ENCODE peak calls at places on chromosomes 1 and 21, in four cellular contexts. Z is endothelial cell of umbilical vein, U is A549, P is K562. V is an unnamed sample.

GRCh38 chr1:225651376-225651871 is 1.5 kb downstream of the ENAH start:
- DNase-seq in Z (peak), U (peak), P (no peak), V (no peak)

GRCh38 chr1:153032677-153033308 is 1.8 kb downstream of the SPRR1B start:
- DNase-seq in Z (peak), U (peak), P (peak), V (peak)

GRCh38 chr1:89605692-89606091 is 27.2 kb upstream of the LRRC8C start:
- DNase-seq in Z (peak), U (no peak), P (no peak), V (no peak)

GRCh38 chr21:34983680-34984086 is 65.4 kb downstream of the RUNX1 start:
- DNase-seq in Z (peak), U (no peak), P (peak), V (peak)

GRCh38 chr1:30889506-30889905 is 19.1 kb downstream of the SDC3 start:
- DNase-seq in Z (no peak), U (no peak), P (no peak), V (no peak)

GRCh38 chr1:28296401-28297220 is 32.2 kb upstream of the MED18 start:
- DNase-seq in Z (no peak), U (peak), P (peak), V (no peak)

GRCh38 chr1:231162970-231163830 is 1.3 kb downstream of the TRIM67 start:
- DNase-seq in Z (no peak), U (no peak), P (no peak), V (no peak)

GRCh38 chr1:213871179-213871578 is 116.6 kb upstream of the PROX1 start:
- DNase-seq in Z (no peak), U (no peak), P (no peak), V (no peak)

GRCh38 chr1:153390938-153391710 is at the start of gene S100A8:
- DNase-seq in Z (no peak), U (no peak), P (no peak), V (peak)

GRCh38 chr1:244325056-244325764 is 126.5 kb downstream of the ADSS2 start:
- DNase-seq in Z (peak), U (no peak), P (no peak), V (peak)

GRCh38 chr1:240492832-240493440 is 119.0 kb downstream of the GREM2 start:
- DNase-seq in Z (no peak), U (peak), P (peak), V (no peak)

GRCh38 chr1:52585474-52585873 is 16.7 kb upstream of the GPX7 start:
- DNase-seq in Z (no peak), U (no peak), P (no peak), V (no peak)

GRCh38 chr1:161956097-161956496 is 67.6 kb downstream of the OLFML2B start:
- DNase-seq in Z (no peak), U (no peak), P (no peak), V (no peak)

GRCh38 chr1:32367912-32368635 is 5.7 kb downstream of the TSSK3 start:
- DNase-seq in Z (no peak), U (no peak), P (no peak), V (no peak)

GRCh38 chr1:54488065-54488750 is 59.8 kb upstream of the ACOT11 start:
- DNase-seq in Z (peak), U (peak), P (peak), V (peak)

GRCh38 chr1:205950826-205951549 is 7.7 kb upstream of the SLC26A9 start:
- DNase-seq in Z (no peak), U (no peak), P (no peak), V (peak)

GRCh38 chr1:29282924-29283803 is 46.8 kb downstream of the PTPRU start:
- DNase-seq in Z (peak), U (peak), P (peak), V (peak)

GRCh38 chr21:34941162-34941561 is 107.9 kb downstream of the RUNX1 start:
- DNase-seq in Z (no peak), U (no peak), P (no peak), V (no peak)

GRCh38 chr1:171595324-171595723 is 26.7 kb upstream of the MYOCOS start:
- DNase-seq in Z (no peak), U (no peak), P (no peak), V (no peak)

GRCh38 chr1:28246427-28246832 is 10.5 kb downstream of the ATP5IF1 start:
- DNase-seq in Z (peak), U (no peak), P (no peak), V (peak)

GRCh38 chr1:158117854-158118691 is 62.6 kb upstream of the CD1D start:
- DNase-seq in Z (peak), U (peak), P (peak), V (peak)

GRCh38 chr1:29311352-29312030 is 75.2 kb downstream of the PTPRU start:
- DNase-seq in Z (no peak), U (no peak), P (no peak), V (no peak)

GRCh38 chr1:171913385-171913784 is 72.1 kb downstream of the DNM3 start:
- DNase-seq in Z (peak), U (peak), P (no peak), V (no peak)

GRCh38 chr1:39902121-39902807 is 547 bp upstream of the MYCL start:
- DNase-seq in Z (no peak), U (peak), P (peak), V (peak)

GRCh38 chr1:176989023-176989422 is 175.5 kb downstream of the ASTN1 start:
- DNase-seq in Z (no peak), U (no peak), P (no peak), V (no peak)

GRCh38 chr1:119075614-119076013 is 64.8 kb downstream of the WARS2 start:
- DNase-seq in Z (no peak), U (no peak), P (no peak), V (no peak)

GRCh38 chr1:182111496-182111895 is 50.0 kb upstream of the ZNF648 start:
- DNase-seq in Z (no peak), U (no peak), P (no peak), V (no peak)

GRCh38 chr1:1599030-1599916 is 662 bp downstream of the FNDC10 start:
- DNase-seq in Z (no peak), U (no peak), P (peak), V (peak)

GRCh38 chr1:183694636-183695035 is 41.5 kb upstream of the APOBEC4 start:
- DNase-seq in Z (no peak), U (no peak), P (no peak), V (no peak)

GRCh38 chr1:161824618-161825017 is 58.5 kb downstream of the ATF6 start:
- DNase-seq in Z (no peak), U (no peak), P (no peak), V (no peak)

GRCh38 chr1:156860113-156860638 is 489 bp upstream of the NTRK1 start:
- DNase-seq in Z (peak), U (peak), P (peak), V (peak)

GRCh38 chr1:187261637-187262036 is 432.9 kb downstream of the PLA2G4A start:
- DNase-seq in Z (no peak), U (no peak), P (no peak), V (no peak)

GRCh38 chr1:29690156-29690555 is 453.8 kb downstream of the PTPRU start:
- DNase-seq in Z (no peak), U (no peak), P (no peak), V (no peak)

GRCh38 chr1:41386190-41386518 is 24.9 kb downstream of the FOXO6 start:
- DNase-seq in Z (no peak), U (no peak), P (no peak), V (no peak)

GRCh38 chr1:157542676-157543075 is 9.6 kb downstream of the FCRL5 start:
- DNase-seq in Z (no peak), U (no peak), P (no peak), V (no peak)

GRCh38 chr1:87007323-87007722 is 92.9 kb downstream of the HS2ST1 start:
- DNase-seq in Z (no peak), U (no peak), P (no peak), V (no peak)

GRCh38 chr1:59926381-59927243 is at the start of gene CYP2J2:
- DNase-seq in Z (peak), U (peak), P (no peak), V (no peak)
- TF ChIP-seq MAX in Z (no peak), U (peak), P (no peak), V (no peak)

DNA sequence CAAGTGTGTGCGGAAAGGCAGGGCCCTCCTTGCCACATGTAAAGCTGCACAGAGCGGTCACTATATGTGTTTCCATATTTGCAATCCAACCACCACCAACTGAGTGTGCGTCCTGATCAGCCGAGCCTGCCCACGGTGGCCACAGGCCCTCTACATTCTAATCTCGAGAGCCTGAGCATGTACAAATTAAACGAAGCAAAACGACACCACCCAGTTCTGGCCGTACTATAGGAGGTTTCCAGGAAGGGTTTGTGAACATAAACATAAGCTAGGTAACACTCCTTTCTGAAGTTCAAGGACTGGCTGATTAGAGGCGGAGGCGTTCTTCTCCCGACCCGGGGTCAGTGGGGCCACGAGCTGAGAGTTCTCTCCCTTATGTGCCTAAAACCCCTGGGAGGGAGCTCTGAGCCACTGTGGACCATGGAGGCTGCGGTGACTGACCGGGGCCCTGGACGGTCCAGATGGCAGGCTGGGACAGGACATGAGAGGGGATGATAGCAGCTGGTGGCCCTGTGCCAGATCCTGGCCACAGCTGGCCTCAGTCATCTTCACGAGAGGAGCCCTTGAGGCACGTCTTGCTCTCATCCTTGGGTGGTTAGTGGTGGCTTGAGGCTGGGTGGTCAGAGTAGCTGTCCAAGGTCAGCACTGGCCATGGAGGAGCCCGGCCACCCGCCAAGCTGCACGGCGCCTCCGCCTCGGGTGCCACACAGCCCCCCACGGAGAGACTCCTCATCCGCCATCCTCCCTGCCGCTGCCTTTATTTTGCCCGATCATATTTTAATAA is 39.1 kb upstream of the TRAPPC10 start:
- DNase-seq in Z (no peak), U (no peak), P (peak), V (no peak)
- TF ChIP-seq MYC in Z (no peak), U (no peak), P (peak), V (no peak)

GRCh38 chr1:154406572-154406879 is 1.4 kb downstream of the IL6R start:
- DNase-seq in Z (no peak), U (no peak), P (no peak), V (no peak)

GRCh38 chr1:154404984-154405761 is at the start of gene IL6R:
- DNase-seq in Z (peak), U (peak), P (peak), V (peak)

GRCh38 chr1:154407866-154408777 is 3.0 kb downstream of the IL6R start:
- DNase-seq in Z (no peak), U (no peak), P (no peak), V (no peak)

GRCh38 chr1:154405762-154406571 is 824 bp downstream of the IL6R start:
- DNase-seq in Z (peak), U (peak), P (peak), V (peak)

DNA sequence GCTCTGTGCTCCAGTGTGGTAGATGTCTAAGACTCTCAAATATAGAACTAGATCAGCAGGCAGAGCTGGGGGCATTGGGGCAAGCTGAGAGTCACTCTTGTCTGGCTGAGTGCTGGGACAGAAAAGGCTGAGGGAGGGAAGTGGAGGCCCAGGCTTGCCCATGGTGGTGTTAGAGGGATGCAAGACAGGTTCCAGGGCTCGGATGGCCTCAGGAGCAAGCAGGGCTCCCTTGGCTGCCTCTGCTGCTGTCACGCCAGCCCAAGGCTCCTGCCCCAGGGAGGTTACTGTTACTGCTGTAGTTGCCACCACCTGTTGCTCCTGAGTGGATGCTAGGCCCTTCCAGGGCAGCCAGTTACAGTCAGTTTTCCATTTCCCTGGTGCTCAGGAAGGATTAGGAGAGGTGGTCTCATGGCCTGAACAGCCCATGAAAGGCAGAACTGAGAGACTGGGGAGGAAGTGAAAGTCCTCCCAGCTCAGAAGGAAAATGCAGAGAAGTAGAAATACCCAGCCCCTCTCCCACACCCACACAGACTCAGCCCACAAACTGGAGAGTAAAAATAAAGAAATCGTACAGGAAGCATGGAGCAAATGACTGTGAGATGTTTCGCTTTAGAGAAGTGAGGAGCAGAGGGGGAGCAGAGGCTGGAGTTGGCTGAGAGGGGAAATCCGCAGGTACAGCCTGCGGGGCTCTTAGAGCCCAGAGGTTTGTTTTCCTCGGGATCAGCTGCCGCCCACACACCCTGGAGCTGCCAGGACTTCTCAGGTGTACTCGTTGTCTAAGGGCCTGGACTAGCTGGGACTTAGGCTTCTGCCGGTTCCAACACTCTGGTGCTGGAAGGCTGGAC is 2.1 kb downstream of the IL6R start:
- DNase-seq in Z (no peak), U (no peak), P (no peak), V (peak)
- H3K4me3 ChIP-seq in Z (no peak), U (no peak), P (no peak), V (peak)

DNA sequence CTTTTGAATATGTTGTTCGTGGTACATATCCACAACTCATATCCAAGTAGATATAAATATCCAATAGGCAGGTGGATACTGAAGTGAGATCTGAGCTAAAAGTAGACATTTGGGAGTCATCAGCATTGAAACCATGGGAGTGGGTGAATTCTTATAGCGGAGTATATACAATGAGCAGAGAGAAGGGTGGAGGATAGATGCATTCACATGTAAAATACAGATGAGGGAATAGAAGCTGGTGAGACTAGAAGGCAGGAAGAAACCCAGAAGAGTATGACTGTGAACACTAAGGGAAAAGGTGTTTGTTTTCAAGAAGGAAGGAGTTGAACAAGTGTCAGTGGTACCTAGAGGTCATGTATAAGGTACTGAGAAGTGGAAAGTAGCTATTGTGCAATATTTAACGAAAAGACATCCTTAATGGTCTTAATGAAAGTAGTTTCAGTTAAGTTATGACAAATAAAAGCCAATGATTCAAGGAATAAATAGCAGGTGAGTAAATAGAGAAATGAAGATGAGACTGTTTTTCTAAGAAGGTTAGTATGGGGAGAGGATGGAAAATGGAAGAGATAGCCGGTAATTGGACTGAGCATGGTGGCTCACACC is 181.6 kb upstream of the CACYBP start:
- DNase-seq in Z (no peak), U (no peak), P (no peak), V (no peak)
- TF ChIP-seq MAX in Z (no peak), U (no peak), P (no peak), V (no peak)

GRCh38 chr1:200888349-200888838 is 6.3 kb upstream of the INAVA start:
- DNase-seq in Z (no peak), U (no peak), P (no peak), V (peak)
- TF ChIP-seq MYC in Z (no peak), U (no peak), P (no peak), V (peak)

GRCh38 chr1:116915182-116915611 is 5.5 kb downstream of the PTGFRN start:
- DNase-seq in Z (no peak), U (no peak), P (no peak), V (no peak)
- H3K4me3 ChIP-seq in Z (no peak), U (no peak), P (no peak), V (no peak)

GRCh38 chr21:32380940-32381339 is 11.9 kb downstream of the URB1 start:
- DNase-seq in Z (peak), U (no peak), P (no peak), V (no peak)

GRCh38 chr21:32382108-32382601 is 10.7 kb downstream of the URB1 start:
- DNase-seq in Z (no peak), U (peak), P (no peak), V (no peak)

GRCh38 chr21:32381571-32381970 is 11.2 kb downstream of the URB1 start:
- DNase-seq in Z (no peak), U (no peak), P (no peak), V (no peak)

GRCh38 chr21:32386195-32386870 is 6.5 kb downstream of the URB1 start:
- DNase-seq in Z (peak), U (peak), P (no peak), V (no peak)

GRCh38 chr21:32383812-32384211 is 9.0 kb downstream of the URB1 start:
- DNase-seq in Z (no peak), U (peak), P (no peak), V (no peak)
- TF ChIP-seq MAX in Z (no peak), U (no peak), P (no peak), V (no peak)

GRCh38 chr1:6259491-6260362 is 1.2 kb downstream of the GPR153 start:
- DNase-seq in Z (peak), U (peak), P (peak), V (peak)
- TF ChIP-seq MYC in Z (no peak), U (no peak), P (peak), V (peak)